ENCODE peak calls at places on chromosomes 16 and 17, in four cellular contexts. D is left ventricle myocardium inferior, N is SK-N-SH, O is stomach. J is an unnamed sample.

GRCh38 chr17:77322534-77323412 is 182.0 kb downstream of the SEC14L1 start:
- DNase-seq in O (peak), N (peak), D (peak), J (peak)

GRCh38 chr17:78783711-78784396 is 1.8 kb upstream of the CYTH1 start:
- DNase-seq in N (no peak), D (no peak), O (no peak), J (peak)

GRCh38 chr17:76437467-76438402 is 15.2 kb downstream of the UBE2O start:
- DNase-seq in D (no peak), N (no peak), O (no peak), J (no peak)

GRCh38 chr16:67489401-67490083 is 6.2 kb upstream of the AGRP start:
- DNase-seq in D (no peak), N (no peak), O (no peak), J (no peak)

GRCh38 chr16:86101912-86102187 is 202.9 kb downstream of the IRF8 start:
- DNase-seq in D (no peak), O (no peak), N (no peak), J (no peak)

GRCh38 chr17:55770220-55770870 is 19.5 kb downstream of the PCTP start:
- DNase-seq in N (peak), O (no peak), D (no peak), J (no peak)

GRCh38 chr16:56681939-56682702 is at the start of gene MT1X:
- DNase-seq in N (peak), O (peak), D (peak), J (peak)

GRCh38 chr16:53022374-53022773 is 30.3 kb downstream of the CHD9NB start:
- DNase-seq in O (peak), N (peak), D (no peak), J (peak)

GRCh38 chr17:78724544-78724943 is 57.5 kb downstream of the CYTH1 start:
- DNase-seq in D (no peak), O (peak), N (peak), J (no peak)

GRCh38 chr17:13986855-13987254 is 82.4 kb upstream of the COX10 start:
- DNase-seq in O (no peak), D (no peak), N (no peak), J (no peak)

GRCh38 chr16:79047337-79047736 is 553.2 kb downstream of the MAF start:
- DNase-seq in O (no peak), N (peak), D (no peak), J (no peak)

GRCh38 chr17:6677158-6677831 is 25.7 kb downstream of the C17orf100 start:
- DNase-seq in D (no peak), O (peak), N (no peak), J (no peak)

GRCh38 chr16:57253410-57253927 is 8.4 kb downstream of the ARL2BP start:
- DNase-seq in O (peak), D (no peak), N (no peak), J (no peak)

GRCh38 chr17:77489239-77489897 is 348.6 kb downstream of the SEC14L1 start:
- DNase-seq in D (peak), N (no peak), O (no peak), J (no peak)

GRCh38 chr16:66358231-66358630 is 8.3 kb upstream of the CDH5 start:
- DNase-seq in D (no peak), O (no peak), N (no peak), J (no peak)

GRCh38 chr17:38870259-38871165 is 654 bp downstream of the LASP1 start:
- DNase-seq in O (peak), D (peak), N (peak), J (peak)

GRCh38 chr16:760498-761343 is at the start of gene MSLN:
- DNase-seq in O (no peak), D (no peak), N (no peak), J (no peak)

GRCh38 chr17:22277595-22277994 is 585.3 kb downstream of the KCNJ18 start:
- DNase-seq in O (peak), N (no peak), D (no peak), J (no peak)

GRCh38 chr16:29011851-29012250 is 27.0 kb downstream of the LAT start:
- DNase-seq in D (no peak), N (no peak), O (no peak), J (no peak)

GRCh38 chr17:8151120-8151640 is 1.0 kb downstream of the PER1 start:
- DNase-seq in N (peak), D (peak), O (peak), J (peak)

GRCh38 chr16:72891291-72892227 is 156.4 kb downstream of the ZFHX3 start:
- DNase-seq in D (no peak), O (no peak), N (no peak), J (no peak)

GRCh38 chr16:6335072-6335471 is 997.6 kb upstream of the RBFOX1 start:
- DNase-seq in N (peak), D (no peak), O (no peak), J (peak)

GRCh38 chr17:47310186-47310733 is 13.5 kb upstream of the EFCAB13 start:
- DNase-seq in D (no peak), N (no peak), O (no peak), J (peak)

GRCh38 chr17:76697702-76698465 is 12.9 kb downstream of the MXRA7 start:
- DNase-seq in D (no peak), N (peak), O (no peak), J (peak)

GRCh38 chr17:63440127-63440769 is 5.9 kb downstream of the CYB561 start:
- DNase-seq in N (peak), D (no peak), O (no peak), J (no peak)

DNA sequence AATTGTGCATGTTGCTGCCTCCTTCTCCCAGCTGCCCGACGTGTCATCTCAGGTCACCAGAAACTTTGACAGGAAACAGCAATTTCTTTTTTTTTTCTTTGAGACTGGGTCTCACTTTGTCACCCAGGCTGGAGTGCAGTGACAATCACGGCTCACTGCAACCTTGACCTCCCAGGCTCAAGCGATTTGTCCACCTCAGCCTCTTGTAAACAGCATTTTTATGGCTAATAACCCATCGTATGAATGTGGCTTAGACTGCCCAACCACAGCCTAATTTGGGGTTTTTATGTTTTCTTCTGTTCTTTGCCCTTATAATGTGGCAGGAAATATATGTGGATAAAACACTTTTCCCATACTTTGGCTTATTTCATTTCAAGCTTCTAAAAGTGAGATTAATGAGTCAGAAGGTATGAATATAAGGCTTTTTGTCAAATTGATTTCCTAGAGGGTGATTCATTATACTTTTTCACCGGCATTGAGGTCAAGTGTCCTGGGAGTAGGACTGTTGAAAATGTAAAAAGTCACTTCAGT is 31.0 kb upstream of the SLC5A10 start:
- DNase-seq in N (no peak), D (no peak), O (no peak), J (no peak)
- H3K4me3 ChIP-seq in N (no peak), D (no peak), O (no peak), J (no peak)

GRCh38 chr16:11604783-11605563 is 18.3 kb upstream of the LITAF start:
- DNase-seq in O (no peak), D (peak), N (no peak), J (no peak)
- H3K27ac ChIP-seq in O (peak), D (peak), N (no peak), J (no peak)

GRCh38 chr16:2224183-2224486 is 744 bp downstream of the E4F1 start:
- DNase-seq in D (no peak), N (no peak), O (no peak), J (no peak)
- TF ChIP-seq CTCF in D (no peak), N (peak), O (no peak), J (peak)

GRCh38 chr17:10777890-10778289 is 26.0 kb downstream of the TMEM238L start:
- DNase-seq in N (no peak), D (no peak), O (peak), J (no peak)
- H3K4me3 ChIP-seq in N (no peak), D (no peak), O (no peak), J (no peak)